ENCODE peak calls at places on chromosomes 13 and 19, in five cellular contexts. O is kidney; E is H4; G is activated T-cell treated with anti-CD3 and anti-CD28 coated beads, Interleukin-2, amount 50 U/mL, for 24 hours; W is Kasumi-1. Z is an unnamed sample.

GRCh38 chr19:52778811-52779210 is 7.8 kb downstream of the ZNF600 start:
- DNase-seq in O (no peak), E (no peak), W (no peak), G (peak; percentile 48), Z (no peak)

GRCh38 chr13:43894438-43894837 is 14.7 kb downstream of the LACC1 start:
- DNase-seq in W (peak; percentile 29), G (no peak), E (no peak), O (no peak), Z (no peak)

GRCh38 chr13:51315658-51316057 is 23.8 kb upstream of the SERPINE3 start:
- DNase-seq in E (no peak), G (no peak), O (no peak), W (no peak), Z (no peak)

GRCh38 chr13:49867834-49868233 is 68.3 kb downstream of the SPRYD7 start:
- DNase-seq in O (no peak), E (no peak), G (no peak), W (no peak), Z (peak; percentile 47)

GRCh38 chr19:10533656-10534386 is 9.9 kb upstream of the ATG4D start:
- DNase-seq in G (no peak), W (no peak), E (no peak), O (no peak), Z (no peak)

GRCh38 chr13:24724714-24725113 is 39.3 kb upstream of the RNF17 start:
- DNase-seq in W (no peak), E (no peak), G (no peak), O (no peak), Z (no peak)

GRCh38 chr19:28026636-28027035 is 1186.3 kb downstream of the UQCRFS1 start:
- DNase-seq in W (no peak), G (no peak), E (no peak), O (no peak), Z (no peak)

GRCh38 chr13:66673401-66673800 is 556.7 kb downstream of the PCDH9 start:
- DNase-seq in W (no peak), E (no peak), O (no peak), G (no peak), Z (no peak)

Z was measured in dermis microvascular lymphatic vessel endothelial cell.